ENCODE peak calls at places on chromosomes 12 and 14, in six cellular contexts. One of them, this sample, is unnamed.

GRCh38 chr12:47207005-47207717 is 127.4 kb upstream of the AMIGO2 start:
- DNase-seq in GM23248: no peak
- DNase-seq in BJ: no peak
- DNase-seq in AG04450: no peak
- DNase-seq in psoas muscle: no peak
- DNase-seq in heart right ventricle: no peak
- DNase-seq in this sample: peak

GRCh38 chr12:94962680-94963079 is 40.8 kb downstream of the NDUFA12 start:
- DNase-seq in heart right ventricle: no peak
- DNase-seq in psoas muscle: no peak
- DNase-seq in BJ: no peak
- DNase-seq in AG04450: no peak
- DNase-seq in GM23248: no peak
- DNase-seq in this sample: no peak

GRCh38 chr12:49554266-49554665 is 13.7 kb downstream of the MCRS1 start:
- DNase-seq in AG04450: no peak
- DNase-seq in GM23248: no peak
- DNase-seq in BJ: no peak
- DNase-seq in heart right ventricle: no peak
- DNase-seq in psoas muscle: peak
- DNase-seq in this sample: peak

GRCh38 chr14:80678436-80678835 is 263.1 kb downstream of the CEP128 start:
- DNase-seq in heart right ventricle: no peak
- DNase-seq in GM23248: peak
- DNase-seq in BJ: no peak
- DNase-seq in AG04450: no peak
- DNase-seq in psoas muscle: no peak
- DNase-seq in this sample: no peak

GRCh38 chr14:56552615-56553014 is 27.0 kb upstream of the TMEM260 start:
- DNase-seq in BJ: no peak
- DNase-seq in heart right ventricle: no peak
- DNase-seq in psoas muscle: no peak
- DNase-seq in GM23248: no peak
- DNase-seq in AG04450: no peak
- DNase-seq in this sample: no peak

GRCh38 chr12:54195736-54196347 is 7.1 kb upstream of the SMUG1 start:
- DNase-seq in psoas muscle: no peak
- DNase-seq in heart right ventricle: no peak
- DNase-seq in AG04450: no peak
- DNase-seq in GM23248: peak
- DNase-seq in BJ: no peak
- DNase-seq in this sample: peak

GRCh38 chr12:3755898-3756297 is 3.0 kb upstream of the CRACR2A start:
- DNase-seq in GM23248: no peak
- DNase-seq in BJ: no peak
- DNase-seq in heart right ventricle: no peak
- DNase-seq in AG04450: no peak
- DNase-seq in psoas muscle: peak
- DNase-seq in this sample: no peak

GRCh38 chr12:103645202-103645601 is 58.1 kb downstream of the STAB2 start:
- DNase-seq in psoas muscle: no peak
- DNase-seq in AG04450: no peak
- DNase-seq in BJ: no peak
- DNase-seq in heart right ventricle: no peak
- DNase-seq in GM23248: peak
- DNase-seq in this sample: no peak

GRCh38 chr12:103855036-103855712 is 14.1 kb upstream of the NT5DC3 start:
- DNase-seq in BJ: no peak
- DNase-seq in GM23248: peak
- DNase-seq in AG04450: peak
- DNase-seq in heart right ventricle: no peak
- DNase-seq in psoas muscle: no peak
- DNase-seq in this sample: no peak

GRCh38 chr14:65164825-65165135 is 62.5 kb upstream of the MAX start:
- DNase-seq in BJ: no peak
- DNase-seq in heart right ventricle: no peak
- DNase-seq in GM23248: no peak
- DNase-seq in psoas muscle: no peak
- DNase-seq in AG04450: no peak
- DNase-seq in this sample: peak

GRCh38 chr12:94457331-94457730 is 2.3 kb downstream of the CEP83 start:
- DNase-seq in GM23248: peak
- DNase-seq in heart right ventricle: no peak
- DNase-seq in AG04450: no peak
- DNase-seq in BJ: no peak
- DNase-seq in psoas muscle: no peak
- DNase-seq in this sample: no peak

GRCh38 chr12:121792607-121793500 is 634 bp downstream of the RHOF start:
- DNase-seq in AG04450: no peak
- DNase-seq in heart right ventricle: no peak
- DNase-seq in psoas muscle: peak
- DNase-seq in GM23248: no peak
- DNase-seq in BJ: no peak
- DNase-seq in this sample: peak

GRCh38 chr12:65510584-65511050 is 232.1 kb downstream of the MSRB3 start:
- DNase-seq in BJ: no peak
- DNase-seq in GM23248: no peak
- DNase-seq in heart right ventricle: peak
- DNase-seq in psoas muscle: no peak
- DNase-seq in AG04450: no peak
- DNase-seq in this sample: no peak

GRCh38 chr14:75821828-75822521 is 159.8 kb downstream of the TGFB3 start:
- DNase-seq in BJ: peak
- DNase-seq in psoas muscle: no peak
- DNase-seq in AG04450: no peak
- DNase-seq in GM23248: peak
- DNase-seq in heart right ventricle: no peak
- DNase-seq in this sample: no peak
- H3K4me3 ChIP-seq in BJ: no peak
- H3K4me3 ChIP-seq in psoas muscle: no peak
- H3K4me3 ChIP-seq in AG04450: no peak
- H3K4me3 ChIP-seq in GM23248: peak
- H3K4me3 ChIP-seq in heart right ventricle: no peak
- H3K4me3 ChIP-seq in this sample: no peak

DNA sequence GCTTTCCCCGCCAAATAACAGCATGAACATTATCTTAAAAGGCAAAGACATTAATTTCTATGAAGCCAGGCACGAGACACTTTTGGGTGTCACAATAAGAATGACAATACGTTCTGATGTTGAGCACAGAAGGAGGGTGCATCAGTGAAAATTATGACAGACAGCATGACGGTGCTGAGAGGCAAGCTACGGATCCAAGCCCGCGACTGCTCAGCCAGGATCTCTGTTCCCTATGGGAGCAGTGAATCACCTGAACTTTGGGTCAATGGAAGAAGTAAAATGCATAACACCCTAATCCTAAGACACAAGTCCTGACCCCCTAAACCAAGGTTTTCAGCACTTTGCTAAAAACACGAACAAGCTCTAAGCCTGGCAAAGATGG is 51.7 kb downstream of the SLC25A47 start:
- DNase-seq in AG04450: no peak
- DNase-seq in GM23248: no peak
- DNase-seq in heart right ventricle: no peak
- DNase-seq in psoas muscle: no peak
- DNase-seq in BJ: no peak
- DNase-seq in this sample: no peak
- H3K4me3 ChIP-seq in AG04450: peak
- H3K4me3 ChIP-seq in GM23248: peak
- H3K4me3 ChIP-seq in heart right ventricle: peak
- H3K4me3 ChIP-seq in psoas muscle: peak
- H3K4me3 ChIP-seq in BJ: peak
- H3K4me3 ChIP-seq in this sample: peak

GRCh38 chr14:49897965-49898364 is 5.1 kb downstream of the ARF6 start:
- DNase-seq in GM23248: no peak
- DNase-seq in AG04450: no peak
- DNase-seq in BJ: no peak
- DNase-seq in heart right ventricle: no peak
- DNase-seq in psoas muscle: no peak
- DNase-seq in this sample: no peak
- H3K4me3 ChIP-seq in GM23248: peak
- H3K4me3 ChIP-seq in AG04450: no peak
- H3K4me3 ChIP-seq in BJ: no peak
- H3K4me3 ChIP-seq in heart right ventricle: peak
- H3K4me3 ChIP-seq in psoas muscle: peak
- H3K4me3 ChIP-seq in this sample: no peak

GRCh38 chr14:50336428-50336827 is 24.3 kb downstream of the DMAC2L start:
- DNase-seq in GM23248: no peak
- DNase-seq in AG04450: no peak
- DNase-seq in heart right ventricle: no peak
- DNase-seq in psoas muscle: no peak
- DNase-seq in BJ: no peak
- DNase-seq in this sample: no peak
- H3K4me3 ChIP-seq in GM23248: peak
- H3K4me3 ChIP-seq in AG04450: no peak
- H3K4me3 ChIP-seq in heart right ventricle: no peak
- H3K4me3 ChIP-seq in psoas muscle: no peak
- H3K4me3 ChIP-seq in BJ: no peak
- H3K4me3 ChIP-seq in this sample: no peak